ENCODE peak calls at places on chromosomes 1 and 21, in four cellular contexts. F is GM12878, P is K562, W is H1. J is an unnamed sample.

GRCh38 chr1:165647517-165647916 is 16.5 kb downstream of the MGST3 start:
- DNase-seq in F (no peak), P (no peak), W (no peak), J (no peak)

GRCh38 chr1:27624467-27625233 is 10.3 kb downstream of the FGR start:
- DNase-seq in F (peak), P (no peak), W (no peak), J (no peak)

GRCh38 chr1:154567386-154568164 is at the start of gene CHRNB2:
- DNase-seq in F (no peak), P (peak), W (peak), J (peak)

GRCh38 chr1:241637046-241637590 is 3.1 kb downstream of the CHML start:
- DNase-seq in F (no peak), P (no peak), W (no peak), J (no peak)

GRCh38 chr1:213017447-213018273 is 2.0 kb upstream of the ANGEL2 start:
- DNase-seq in F (no peak), P (no peak), W (no peak), J (no peak)

GRCh38 chr1:189609206-189609605 is 868.5 kb downstream of the BRINP3 start:
- DNase-seq in F (no peak), P (no peak), W (no peak), J (no peak)

GRCh38 chr1:64474639-64475038 is 4.7 kb downstream of the CACHD1 start:
- DNase-seq in F (no peak), P (no peak), W (no peak), J (no peak)

GRCh38 chr1:117001254-117001927 is at the start of gene CD101:
- DNase-seq in F (peak), P (no peak), W (no peak), J (no peak)

GRCh38 chr1:181392613-181393170 is 90.6 kb upstream of the CACNA1E start:
- DNase-seq in F (no peak), P (no peak), W (no peak), J (no peak)

GRCh38 chr1:37999434-38000232 is 5.7 kb downstream of the FHL3 start:
- DNase-seq in F (no peak), P (peak), W (no peak), J (peak)

GRCh38 chr1:196193891-196194559 is 414.2 kb downstream of the KCNT2 start:
- DNase-seq in F (no peak), P (no peak), W (no peak), J (no peak)

GRCh38 chr1:232600430-232601258 is 29.3 kb downstream of the SIPA1L2 start:
- DNase-seq in F (no peak), P (no peak), W (no peak), J (no peak)

GRCh38 chr1:40662864-40663263 is 2.6 kb downstream of the RIMS3 start:
- DNase-seq in F (no peak), P (no peak), W (no peak), J (no peak)

GRCh38 chr1:196651637-196652215 is at the start of gene CFH:
- DNase-seq in F (no peak), P (no peak), W (no peak), J (no peak)

GRCh38 chr1:15684042-15684461 is at the start of gene PLEKHM2:
- DNase-seq in F (no peak), P (peak), W (no peak), J (no peak)

GRCh38 chr1:25195835-25196234 is 36.5 kb downstream of the SYF2 start:
- DNase-seq in F (no peak), P (no peak), W (no peak), J (no peak)

GRCh38 chr1:15691434-15692032 is 7.4 kb downstream of the PLEKHM2 start:
- DNase-seq in F (no peak), P (peak), W (no peak), J (no peak)

GRCh38 chr1:110136911-110137310 is 13.4 kb upstream of the SLC6A17 start:
- DNase-seq in F (no peak), P (peak), W (no peak), J (peak)

GRCh38 chr1:218330043-218330623 is 15.0 kb upstream of the TGFB2 start:
- DNase-seq in F (no peak), P (peak), W (no peak), J (peak)

GRCh38 chr21:31446206-31446900 is 102.3 kb upstream of the TIAM1 start:
- DNase-seq in F (no peak), P (no peak), W (no peak), J (no peak)

GRCh38 chr1:176897350-176898236 is 266.9 kb downstream of the ASTN1 start:
- DNase-seq in F (no peak), P (peak), W (peak), J (peak)

GRCh38 chr1:18128298-18128697 is 20.7 kb downstream of the IGSF21 start:
- DNase-seq in F (no peak), P (no peak), W (no peak), J (peak)

GRCh38 chr1:206930210-206930798 is 8.6 kb upstream of the FCMR start:
- DNase-seq in F (peak), P (no peak), W (no peak), J (no peak)

GRCh38 chr1:23619299-23620188 is 60.2 kb upstream of the ID3 start:
- DNase-seq in F (no peak), P (peak), W (no peak), J (no peak)

GRCh38 chr1:54400321-54400720 is 5.9 kb downstream of the SSBP3 start:
- DNase-seq in F (no peak), P (no peak), W (no peak), J (no peak)

GRCh38 chr1:228131736-228132135 is 8.3 kb upstream of the GUK1 start:
- DNase-seq in F (no peak), P (no peak), W (no peak), J (no peak)

GRCh38 chr1:93317207-93317606 is 28.5 kb upstream of the DR1 start:
- DNase-seq in F (no peak), P (no peak), W (no peak), J (no peak)

GRCh38 chr1:167119696-167120095 is 25.8 kb downstream of the STYXL2 start:
- DNase-seq in F (no peak), P (no peak), W (no peak), J (no peak)

GRCh38 chr21:35046880-35047229 is 2.2 kb downstream of the RUNX1 start:
- DNase-seq in F (no peak), P (no peak), W (no peak), J (peak)

GRCh38 chr1:153510984-153511410 is 24.8 kb downstream of the S100A6 start:
- DNase-seq in F (no peak), P (peak), W (no peak), J (peak)

GRCh38 chr1:63537940-63538339 is 14.6 kb downstream of the EFCAB7 start:
- DNase-seq in F (no peak), P (no peak), W (no peak), J (no peak)

GRCh38 chr1:55338448-55338820 is 123.3 kb upstream of the USP24 start:
- DNase-seq in F (no peak), P (no peak), W (no peak), J (no peak)

GRCh38 chr1:2555634-2556276 is 416 bp upstream of the TNFRSF14 start:
- DNase-seq in F (no peak), P (no peak), W (no peak), J (no peak)

GRCh38 chr21:29301703-29302102 is 3.0 kb downstream of the BACH1 start:
- DNase-seq in F (no peak), P (no peak), W (no peak), J (no peak)

GRCh38 chr1:71295340-71295739 is 214.5 kb upstream of the ZRANB2 start:
- DNase-seq in F (no peak), P (no peak), W (no peak), J (no peak)

GRCh38 chr1:101122452-101123166 is 97.0 kb upstream of the DPH5 start:
- DNase-seq in F (no peak), P (no peak), W (no peak), J (no peak)

GRCh38 chr1:101121975-101122374 is 96.4 kb upstream of the DPH5 start:
- DNase-seq in F (no peak), P (no peak), W (no peak), J (no peak)

GRCh38 chr1:101121515-101121914 is 95.9 kb upstream of the DPH5 start:
- DNase-seq in F (no peak), P (no peak), W (no peak), J (no peak)

GRCh38 chr1:101120868-101121267 is 95.3 kb upstream of the DPH5 start:
- DNase-seq in F (no peak), P (no peak), W (no peak), J (no peak)

DNA sequence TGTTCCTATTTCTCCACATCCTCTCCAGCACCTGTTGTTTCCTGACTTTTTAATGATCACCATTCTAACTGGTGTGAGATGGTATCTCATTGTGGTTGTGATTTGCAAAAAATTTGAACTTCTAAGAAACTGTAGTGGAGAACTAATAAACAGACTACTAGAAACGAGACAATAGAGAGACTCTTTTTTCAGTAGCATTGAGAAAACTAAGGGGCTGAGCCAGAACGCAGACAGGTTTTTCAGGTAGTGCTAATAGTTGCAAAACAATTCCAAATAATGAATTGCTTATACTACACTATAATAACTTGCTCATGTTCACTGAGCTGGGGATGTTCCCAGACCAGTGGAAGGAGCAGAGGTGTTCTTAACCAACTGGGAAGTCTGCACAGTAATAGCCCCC is 98.8 kb upstream of the DPH5 start:
- DNase-seq in F (no peak), P (no peak), W (no peak), J (no peak)
- TF ChIP-seq CREB1 in F (no peak), P (no peak), W (no peak), J (no peak)

GRCh38 chr1:160221089-160221488 is 15.9 kb downstream of the PEA15 start:
- DNase-seq in F (no peak), P (no peak), W (no peak), J (no peak)

GRCh38 chr1:160222521-160222920 is 17.3 kb downstream of the PEA15 start:
- DNase-seq in F (no peak), P (no peak), W (no peak), J (no peak)

GRCh38 chr1:160217466-160218165 is 12.4 kb downstream of the PEA15 start:
- DNase-seq in F (no peak), P (no peak), W (no peak), J (peak)

GRCh38 chr1:160220301-160220700 is 15.1 kb downstream of the PEA15 start:
- DNase-seq in F (no peak), P (no peak), W (no peak), J (no peak)

GRCh38 chr1:160219062-160219929 is 14.1 kb downstream of the PEA15 start:
- DNase-seq in F (no peak), P (no peak), W (no peak), J (peak)
- TF ChIP-seq TAF1 in F (no peak), P (no peak), W (no peak), J (no peak)

GRCh38 chr1:160208179-160209040 is 3.2 kb downstream of the PEA15 start:
- DNase-seq in F (no peak), P (no peak), W (no peak), J (no peak)
- TF ChIP-seq CREB1 in F (no peak), P (no peak), W (no peak), J (no peak)

GRCh38 chr1:42922687-42923366 is 35.8 kb downstream of the SLC2A1 start:
- DNase-seq in F (peak), P (peak), W (peak), J (peak)

GRCh38 chr1:42924249-42925131 is 34.2 kb downstream of the SLC2A1 start:
- DNase-seq in F (peak), P (peak), W (peak), J (peak)

GRCh38 chr1:42925132-42925769 is 33.4 kb downstream of the SLC2A1 start:
- DNase-seq in F (no peak), P (no peak), W (no peak), J (no peak)

GRCh38 chr1:42926235-42926869 is 32.3 kb downstream of the SLC2A1 start:
- DNase-seq in F (no peak), P (no peak), W (no peak), J (no peak)

DNA sequence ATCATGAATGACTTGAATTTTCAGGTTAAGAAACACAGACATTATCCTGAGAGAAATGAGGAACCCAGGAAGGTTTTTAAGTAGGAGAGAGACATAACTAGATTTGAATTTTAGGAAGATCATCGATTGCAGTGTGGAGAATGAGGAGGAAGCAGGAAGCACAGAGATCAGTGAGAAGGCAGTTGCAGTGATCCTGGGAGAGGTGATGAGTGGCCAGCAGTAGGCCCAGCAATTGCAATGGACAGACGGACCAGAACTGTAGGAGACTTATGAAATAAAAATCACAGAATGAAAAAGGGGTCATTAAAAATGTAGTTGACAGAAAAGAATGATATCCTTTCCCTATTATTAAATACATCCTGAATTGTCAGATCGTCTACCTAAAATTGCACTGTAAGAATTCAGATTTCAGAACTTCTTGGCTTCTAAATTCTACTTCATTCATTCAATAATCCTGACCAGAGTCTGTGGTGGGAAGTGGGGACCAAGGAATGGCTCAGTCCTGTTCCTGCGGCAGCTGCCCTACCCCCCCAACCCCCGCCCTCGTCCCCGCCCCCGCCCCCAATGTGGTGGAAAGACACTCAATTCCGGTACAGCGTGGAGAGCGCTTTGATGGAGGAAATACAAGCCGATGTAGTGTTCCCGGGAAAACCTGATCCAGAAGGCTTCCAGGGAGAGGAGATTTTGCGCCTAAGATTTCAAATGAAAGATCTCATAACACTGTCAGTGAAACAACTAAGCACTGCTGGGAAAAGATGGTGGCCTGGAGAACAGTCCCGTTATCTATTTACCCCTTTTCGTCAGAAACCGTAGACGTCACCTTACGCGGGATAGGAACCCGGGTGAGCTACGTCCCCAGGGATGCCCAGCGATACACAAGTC is 35.1 kb downstream of the SLC2A1 start:
- DNase-seq in F (no peak), P (no peak), W (no peak), J (no peak)
- TF ChIP-seq TAF1 in F (peak), P (no peak), W (peak), J (no peak)

DNA sequence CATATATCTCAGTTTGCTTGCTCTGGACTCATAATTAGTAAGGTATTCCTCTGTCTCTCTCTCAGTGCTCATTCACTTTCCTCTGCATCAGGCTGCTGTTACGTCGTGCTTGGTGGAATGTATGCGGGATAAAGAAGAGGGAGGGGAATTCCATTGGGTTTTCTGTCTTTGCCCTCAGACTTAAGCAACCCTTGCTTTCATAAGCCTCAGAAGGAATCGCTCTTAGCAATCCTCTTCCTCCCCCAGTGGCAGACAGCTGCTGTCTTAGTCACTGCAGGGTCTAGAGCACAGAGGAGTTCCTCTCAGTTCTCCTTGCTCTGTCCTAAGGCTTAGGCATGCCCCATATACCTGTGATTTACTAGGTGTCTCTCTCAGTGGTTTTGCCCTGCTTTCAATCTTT is 19.1 kb upstream of the NTMT2 start:
- DNase-seq in F (peak), P (no peak), W (peak), J (no peak)
- TF ChIP-seq CREB1 in F (no peak), P (no peak), W (no peak), J (no peak)

DNA sequence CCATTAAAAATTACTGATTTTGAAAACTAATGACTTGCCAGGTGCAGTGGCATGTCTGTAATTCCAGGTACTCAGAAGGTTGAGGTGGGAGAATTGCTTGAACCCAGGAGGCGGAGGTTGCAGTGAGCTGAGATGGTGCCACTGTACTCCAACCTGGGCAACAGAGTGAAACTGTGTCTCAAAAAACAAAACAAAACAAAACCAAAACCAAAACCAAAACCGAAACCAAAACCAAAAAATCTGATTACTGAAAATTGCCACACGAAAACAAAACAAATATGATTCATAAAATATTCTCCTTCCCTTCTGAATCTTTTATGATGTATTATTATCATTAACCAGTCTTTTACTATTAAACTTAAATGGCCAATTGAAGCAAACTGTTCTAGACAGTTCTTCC is 74.1 kb downstream of the SERINC2 start:
- DNase-seq in F (no peak), P (no peak), W (no peak), J (no peak)
- TF ChIP-seq TAF1 in F (no peak), P (no peak), W (no peak), J (no peak)

J was measured in HepG2.